ENCODE peak calls at places on chromosome 14, in seven cellular contexts. One of them, this sample, is unnamed.

GRCh38 chr14:71956920-71957563 is 24.8 kb downstream of the RGS6 start:
- DNase-seq in Peyer's patch: no peak
- DNase-seq in CD4-positive, alpha-beta memory T cell: no peak
- DNase-seq in A549: no peak
- DNase-seq in left lung: no peak
- DNase-seq in cardiac muscle cell: no peak
- DNase-seq in psoas muscle: no peak
- DNase-seq in this sample: no peak

GRCh38 chr14:95871531-95871930 is 5.1 kb upstream of the TUNAR start:
- DNase-seq in Peyer's patch: no peak
- DNase-seq in CD4-positive, alpha-beta memory T cell: no peak
- DNase-seq in A549: no peak
- DNase-seq in left lung: no peak
- DNase-seq in cardiac muscle cell: no peak
- DNase-seq in psoas muscle: no peak
- DNase-seq in this sample: peak; percentile 40

GRCh38 chr14:21202463-21203358 is 46.8 kb upstream of the OR5AU1 start:
- DNase-seq in Peyer's patch: no peak
- DNase-seq in CD4-positive, alpha-beta memory T cell: no peak
- DNase-seq in A549: no peak
- DNase-seq in left lung: no peak
- DNase-seq in cardiac muscle cell: no peak
- DNase-seq in psoas muscle: no peak
- DNase-seq in this sample: no peak

GRCh38 chr14:72547999-72548398 is 345.9 kb downstream of the DPF3 start:
- DNase-seq in Peyer's patch: no peak
- DNase-seq in CD4-positive, alpha-beta memory T cell: no peak
- DNase-seq in A549: no peak
- DNase-seq in left lung: no peak
- DNase-seq in cardiac muscle cell: peak; percentile 6
- DNase-seq in psoas muscle: no peak
- DNase-seq in this sample: no peak

GRCh38 chr14:57061009-57061711 is 207.5 kb downstream of the EXOC5 start:
- DNase-seq in Peyer's patch: no peak
- DNase-seq in CD4-positive, alpha-beta memory T cell: no peak
- DNase-seq in A549: no peak
- DNase-seq in left lung: no peak
- DNase-seq in cardiac muscle cell: no peak
- DNase-seq in psoas muscle: no peak
- DNase-seq in this sample: no peak

GRCh38 chr14:68694516-68695235 is 98.2 kb downstream of the ZFP36L1 start:
- DNase-seq in Peyer's patch: peak; percentile 38
- DNase-seq in CD4-positive, alpha-beta memory T cell: no peak
- DNase-seq in A549: no peak
- DNase-seq in left lung: no peak
- DNase-seq in cardiac muscle cell: peak; percentile 89
- DNase-seq in psoas muscle: no peak
- DNase-seq in this sample: no peak

GRCh38 chr14:77151918-77152588 is 10.5 kb upstream of the ZDHHC22 start:
- DNase-seq in Peyer's patch: peak; percentile 10
- DNase-seq in CD4-positive, alpha-beta memory T cell: peak; percentile 12
- DNase-seq in A549: peak; percentile 83
- DNase-seq in left lung: no peak
- DNase-seq in cardiac muscle cell: peak; percentile 52
- DNase-seq in psoas muscle: no peak
- DNase-seq in this sample: no peak

GRCh38 chr14:76115010-76115422 is 36.7 kb upstream of the GPATCH2L start:
- DNase-seq in Peyer's patch: no peak
- DNase-seq in CD4-positive, alpha-beta memory T cell: no peak
- DNase-seq in A549: no peak
- DNase-seq in left lung: no peak
- DNase-seq in cardiac muscle cell: no peak
- DNase-seq in psoas muscle: no peak
- DNase-seq in this sample: no peak

GRCh38 chr14:74085047-74085637 is 386 bp downstream of the LIN52 start:
- DNase-seq in Peyer's patch: no peak
- DNase-seq in CD4-positive, alpha-beta memory T cell: no peak
- DNase-seq in A549: peak; percentile 27
- DNase-seq in left lung: no peak
- DNase-seq in cardiac muscle cell: peak; percentile 21
- DNase-seq in psoas muscle: peak; percentile 17
- DNase-seq in this sample: no peak

GRCh38 chr14:104073764-104074163 is 11.7 kb upstream of the ASPG start:
- DNase-seq in Peyer's patch: no peak
- DNase-seq in CD4-positive, alpha-beta memory T cell: no peak
- DNase-seq in A549: no peak
- DNase-seq in left lung: no peak
- DNase-seq in cardiac muscle cell: no peak
- DNase-seq in psoas muscle: no peak
- DNase-seq in this sample: no peak

GRCh38 chr14:72182773-72183432 is 250.7 kb downstream of the RGS6 start:
- DNase-seq in Peyer's patch: no peak
- DNase-seq in CD4-positive, alpha-beta memory T cell: no peak
- DNase-seq in A549: no peak
- DNase-seq in left lung: no peak
- DNase-seq in cardiac muscle cell: no peak
- DNase-seq in psoas muscle: no peak
- DNase-seq in this sample: no peak

GRCh38 chr14:66508846-66509621 is 1.1 kb downstream of the GPHN start:
- DNase-seq in Peyer's patch: peak; percentile 62
- DNase-seq in CD4-positive, alpha-beta memory T cell: peak; percentile 41
- DNase-seq in A549: peak; percentile 20
- DNase-seq in left lung: peak; percentile 84
- DNase-seq in cardiac muscle cell: peak; percentile 25
- DNase-seq in psoas muscle: peak; percentile 39
- DNase-seq in this sample: no peak

GRCh38 chr14:67819563-67820411 is at the start of gene RAD51B:
- DNase-seq in Peyer's patch: peak; percentile 94
- DNase-seq in CD4-positive, alpha-beta memory T cell: peak; percentile 86
- DNase-seq in A549: peak; percentile 95
- DNase-seq in left lung: peak; percentile 86
- DNase-seq in cardiac muscle cell: peak; percentile 87
- DNase-seq in psoas muscle: peak; percentile 80
- DNase-seq in this sample: peak; percentile 94

GRCh38 chr14:50541159-50541567 is 8.8 kb upstream of the MAP4K5 start:
- DNase-seq in Peyer's patch: no peak
- DNase-seq in CD4-positive, alpha-beta memory T cell: no peak
- DNase-seq in A549: no peak
- DNase-seq in left lung: no peak
- DNase-seq in cardiac muscle cell: no peak
- DNase-seq in psoas muscle: no peak
- DNase-seq in this sample: no peak

DNA sequence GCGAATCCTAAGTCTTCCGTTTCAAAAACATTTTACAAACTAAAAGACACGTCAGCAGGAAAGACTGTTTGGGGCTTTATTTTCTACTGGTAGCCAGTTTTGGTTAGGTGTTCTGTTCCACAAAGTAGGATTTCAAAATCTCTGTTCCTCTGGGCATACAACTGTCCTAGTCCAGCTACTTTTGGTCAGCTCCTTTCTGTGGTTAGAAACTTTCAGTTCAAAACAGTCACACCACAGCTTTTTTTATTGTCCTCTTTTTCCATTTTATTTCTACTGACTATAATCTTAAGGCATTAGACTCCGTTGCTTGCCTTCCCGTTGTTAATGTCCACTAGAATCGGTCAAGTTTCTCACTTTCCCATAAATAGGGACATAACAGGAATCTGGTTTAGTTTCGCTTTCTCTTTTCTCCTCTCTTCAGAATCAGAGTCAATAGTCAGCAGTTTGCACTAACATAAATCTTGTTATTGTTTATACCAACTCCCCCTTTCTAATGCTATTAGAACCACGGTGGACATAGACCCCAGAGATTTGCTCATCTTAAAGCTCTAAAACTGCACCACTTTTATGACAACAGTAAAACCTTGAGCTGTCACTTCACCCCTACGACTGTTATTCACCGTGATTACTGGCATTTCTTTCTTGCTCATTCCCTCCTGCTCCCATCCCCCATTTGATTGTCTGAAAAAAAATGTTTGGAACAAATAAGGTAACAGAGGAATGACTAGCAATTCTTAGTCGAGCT is 41.5 kb upstream of the NPAS3 start:
- DNase-seq in Peyer's patch: no peak
- DNase-seq in CD4-positive, alpha-beta memory T cell: no peak
- DNase-seq in A549: no peak
- DNase-seq in left lung: no peak
- DNase-seq in cardiac muscle cell: peak; percentile 23
- DNase-seq in psoas muscle: no peak
- DNase-seq in this sample: no peak
- H3K4me3 ChIP-seq in Peyer's patch: peak overlapping the region; percentile 19
- H3K4me3 ChIP-seq in CD4-positive, alpha-beta memory T cell: peak overlapping the region; percentile 57
- H3K4me3 ChIP-seq in A549: peak overlapping the region; percentile 49
- H3K4me3 ChIP-seq in left lung: peak overlapping the region; percentile 33
- H3K4me3 ChIP-seq in cardiac muscle cell: no peak overlapping the region
- H3K4me3 ChIP-seq in psoas muscle: peak overlapping the region; percentile 76
- H3K4me3 ChIP-seq in this sample: peak overlapping the region; percentile 54

DNA sequence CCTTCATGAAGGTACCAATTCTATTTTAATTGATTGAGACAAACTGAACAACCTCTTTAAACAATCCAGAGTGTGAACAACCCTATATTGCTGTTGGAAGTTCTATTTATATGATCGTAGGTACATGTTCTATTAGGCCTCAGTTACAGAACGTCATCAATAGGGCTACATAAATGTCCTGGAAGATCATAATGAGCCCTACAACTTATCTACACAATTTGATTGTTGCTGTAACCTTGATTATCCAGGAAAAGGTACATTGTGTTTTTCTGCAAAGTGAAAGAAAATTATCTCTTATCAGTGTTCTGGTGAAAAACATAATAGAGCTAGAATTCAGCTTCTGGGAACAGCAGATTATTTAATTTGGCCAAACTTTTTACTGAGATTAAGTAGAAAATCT is 612.9 kb downstream of the GALC start:
- DNase-seq in Peyer's patch: no peak
- DNase-seq in CD4-positive, alpha-beta memory T cell: no peak
- DNase-seq in A549: no peak
- DNase-seq in left lung: no peak
- DNase-seq in cardiac muscle cell: no peak
- DNase-seq in psoas muscle: no peak
- DNase-seq in this sample: no peak
- H3K9me3 ChIP-seq in Peyer's patch: peaks cover 5% of the 10 kb centered on the region
- H3K9me3 ChIP-seq in CD4-positive, alpha-beta memory T cell: no peaks in the 10 kb centered on the region
- H3K9me3 ChIP-seq in A549: peaks cover 3% of the 10 kb centered on the region
- H3K9me3 ChIP-seq in left lung: no peaks in the 10 kb centered on the region
- H3K9me3 ChIP-seq in cardiac muscle cell: no peaks in the 10 kb centered on the region
- H3K9me3 ChIP-seq in psoas muscle: no peaks in the 10 kb centered on the region
- H3K9me3 ChIP-seq in this sample: no peaks in the 10 kb centered on the region

DNA sequence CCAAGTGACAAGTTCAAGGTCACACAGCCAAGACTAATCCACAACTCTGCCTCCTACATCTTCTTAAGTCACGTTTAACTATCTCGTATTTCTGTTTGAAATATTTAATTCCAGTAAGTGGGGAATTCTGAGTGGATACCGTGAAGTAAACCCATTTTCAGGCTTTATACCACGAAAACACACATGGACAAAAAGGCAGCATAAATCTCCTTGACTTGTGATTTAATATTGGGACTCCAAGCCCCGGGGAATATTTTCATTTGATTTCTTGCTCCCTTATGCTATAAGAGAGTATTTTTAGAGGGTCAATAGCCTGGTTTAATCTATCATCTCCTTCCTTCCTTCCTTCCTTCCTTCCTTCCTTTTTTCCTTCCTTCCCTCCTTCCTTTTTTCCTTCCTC is 716.7 kb downstream of the VRK1 start:
- DNase-seq in Peyer's patch: no peak
- DNase-seq in CD4-positive, alpha-beta memory T cell: no peak
- DNase-seq in A549: no peak
- DNase-seq in left lung: no peak
- DNase-seq in cardiac muscle cell: no peak
- DNase-seq in psoas muscle: no peak
- DNase-seq in this sample: no peak
- H3K4me3 ChIP-seq in Peyer's patch: no peak overlapping the region
- H3K4me3 ChIP-seq in CD4-positive, alpha-beta memory T cell: no peak overlapping the region
- H3K4me3 ChIP-seq in A549: no peak overlapping the region
- H3K4me3 ChIP-seq in left lung: no peak overlapping the region
- H3K4me3 ChIP-seq in cardiac muscle cell: no peak overlapping the region
- H3K4me3 ChIP-seq in psoas muscle: no peak overlapping the region
- H3K4me3 ChIP-seq in this sample: no peak overlapping the region

GRCh38 chr14:40796168-40796567 is 810.5 kb upstream of the LRFN5 start:
- DNase-seq in Peyer's patch: no peak
- DNase-seq in CD4-positive, alpha-beta memory T cell: no peak
- DNase-seq in A549: no peak
- DNase-seq in left lung: no peak
- DNase-seq in cardiac muscle cell: no peak
- DNase-seq in psoas muscle: no peak
- DNase-seq in this sample: no peak
- H3K9me3 ChIP-seq in Peyer's patch: no peaks in the 10 kb centered on the region
- H3K9me3 ChIP-seq in CD4-positive, alpha-beta memory T cell: no peaks in the 10 kb centered on the region
- H3K9me3 ChIP-seq in A549: no peaks in the 10 kb centered on the region
- H3K9me3 ChIP-seq in left lung: no peaks in the 10 kb centered on the region
- H3K9me3 ChIP-seq in cardiac muscle cell: no peaks in the 10 kb centered on the region
- H3K9me3 ChIP-seq in psoas muscle: no peaks in the 10 kb centered on the region
- H3K9me3 ChIP-seq in this sample: no peaks in the 10 kb centered on the region

GRCh38 chr14:89952581-89952980 is 1.9 kb downstream of the EFCAB11 start:
- DNase-seq in Peyer's patch: no peak
- DNase-seq in CD4-positive, alpha-beta memory T cell: no peak
- DNase-seq in A549: no peak
- DNase-seq in left lung: no peak
- DNase-seq in cardiac muscle cell: no peak
- DNase-seq in psoas muscle: no peak
- DNase-seq in this sample: no peak

GRCh38 chr14:89955418-89956293 is at the start of gene TDP1:
- DNase-seq in Peyer's patch: peak; percentile 99
- DNase-seq in CD4-positive, alpha-beta memory T cell: peak; percentile 98
- DNase-seq in A549: peak; percentile 81
- DNase-seq in left lung: peak; percentile 99
- DNase-seq in cardiac muscle cell: peak; percentile 97
- DNase-seq in psoas muscle: peak; percentile 97
- DNase-seq in this sample: peak; percentile 98

GRCh38 chr14:89955022-89955414 is 488 bp upstream of the EFCAB11 start:
- DNase-seq in Peyer's patch: no peak
- DNase-seq in CD4-positive, alpha-beta memory T cell: no peak
- DNase-seq in A549: no peak
- DNase-seq in left lung: no peak
- DNase-seq in cardiac muscle cell: no peak
- DNase-seq in psoas muscle: no peak
- DNase-seq in this sample: no peak

GRCh38 chr14:89953602-89954001 is 928 bp downstream of the EFCAB11 start:
- DNase-seq in Peyer's patch: no peak
- DNase-seq in CD4-positive, alpha-beta memory T cell: no peak
- DNase-seq in A549: no peak
- DNase-seq in left lung: no peak
- DNase-seq in cardiac muscle cell: no peak
- DNase-seq in psoas muscle: no peak
- DNase-seq in this sample: no peak

GRCh38 chr14:89954045-89955021 is at the start of gene EFCAB11:
- DNase-seq in Peyer's patch: peak; percentile 98
- DNase-seq in CD4-positive, alpha-beta memory T cell: peak; percentile 98
- DNase-seq in A549: peak; percentile 83
- DNase-seq in left lung: peak; percentile 95
- DNase-seq in cardiac muscle cell: peak; percentile 99
- DNase-seq in psoas muscle: peak; percentile 96
- DNase-seq in this sample: peak; percentile 98
- H3K4me3 ChIP-seq in Peyer's patch: peak within 1 kb of the TSS; percentile 94
- H3K4me3 ChIP-seq in CD4-positive, alpha-beta memory T cell: peak within 1 kb of the TSS; percentile 90
- H3K4me3 ChIP-seq in A549: peak within 1 kb of the TSS; percentile 89
- H3K4me3 ChIP-seq in left lung: peak within 1 kb of the TSS; percentile 76
- H3K4me3 ChIP-seq in cardiac muscle cell: peak within 1 kb of the TSS; percentile 61
- H3K4me3 ChIP-seq in psoas muscle: peak within 1 kb of the TSS; percentile 91
- H3K4me3 ChIP-seq in this sample: peak within 1 kb of the TSS; percentile 82

GRCh38 chr14:106809615-106810014 is 1283.2 kb downstream of the TMEM121 start:
- DNase-seq in Peyer's patch: no peak
- DNase-seq in CD4-positive, alpha-beta memory T cell: no peak
- DNase-seq in A549: no peak
- DNase-seq in left lung: no peak
- DNase-seq in cardiac muscle cell: no peak
- DNase-seq in psoas muscle: no peak
- DNase-seq in this sample: no peak
- H3K9me3 ChIP-seq in Peyer's patch: no peaks in the 10 kb centered on the region
- H3K9me3 ChIP-seq in CD4-positive, alpha-beta memory T cell: no peaks in the 10 kb centered on the region
- H3K9me3 ChIP-seq in A549: no peaks in the 10 kb centered on the region
- H3K9me3 ChIP-seq in left lung: no peaks in the 10 kb centered on the region
- H3K9me3 ChIP-seq in cardiac muscle cell: no peaks in the 10 kb centered on the region
- H3K9me3 ChIP-seq in psoas muscle: no peaks in the 10 kb centered on the region
- H3K9me3 ChIP-seq in this sample: no peaks in the 10 kb centered on the region